ENCODE peak calls at places on chromosomes 7 and 10, in ten cellular contexts. M is AG08395; P is stimulated activated CD8-positive, alpha-beta memory T cell treated with anti-CD3 and anti-CD28 coated beads, Interleukin-7, amount 100 ng/mL, for 1 hour; Z is GM04504; C is activated T-cell treated with anti-CD3 and anti-CD28 coated beads for 24 hours; Y is stimulated activated CD4-positive, alpha-beta T cell treated with anti-CD3 and anti-CD28 coated beads, Interleukin-1b, Interleukin-23, amount 100 ng/mL, for 24 hours; U is NCI-H460; G is effector CD8-positive, alpha-beta T cell; S is GM12892; R is T-cell. O is an unnamed sample.

GRCh38 chr10:73092830-73093229 is 3.8 kb downstream of the P4HA1 start:
- DNase-seq in M (no peak), P (no peak), Z (no peak), C (no peak), Y (no peak), U (no peak), G (no peak), S (no peak), R (no peak), O (no peak)

GRCh38 chr10:123236122-123236521 is 81.9 kb downstream of the BUB3 start:
- DNase-seq in M (no peak), P (no peak), Z (no peak), C (no peak), Y (no peak), U (no peak), G (no peak), S (no peak), R (no peak), O (no peak)

GRCh38 chr10:119319161-119319919 is 112.0 kb downstream of the GRK5 start:
- DNase-seq in M (no peak), P (no peak), Z (no peak), C (no peak), Y (no peak), U (no peak), G (no peak), S (no peak), R (no peak), O (no peak)

GRCh38 chr10:73253226-73253557 is 748 bp upstream of the MRPS16 start:
- DNase-seq in M (no peak), P (no peak), Z (no peak), C (no peak), Y (no peak), U (no peak), G (no peak), S (peak), R (no peak), O (no peak)

GRCh38 chr10:82150123-82150900 is 275.3 kb downstream of the NRG3 start:
- DNase-seq in M (no peak), P (no peak), Z (no peak), C (no peak), Y (no peak), U (no peak), G (no peak), S (no peak), R (no peak), O (no peak)

GRCh38 chr10:20767028-20767427 is 130.1 kb downstream of the NEBL start:
- DNase-seq in M (peak), P (no peak), Z (peak), C (no peak), Y (no peak), U (no peak), G (no peak), S (no peak), R (no peak), O (no peak)

GRCh38 chr10:60312818-60313588 is 76.7 kb downstream of the ANK3 start:
- DNase-seq in M (peak), P (no peak), Z (peak), C (no peak), Y (no peak), U (no peak), G (no peak), S (no peak), R (no peak), O (no peak)

GRCh38 chr7:80900583-80901576 is 18.0 kb downstream of the SEMA3C start:
- DNase-seq in M (peak), P (no peak), Z (no peak), C (no peak), Y (no peak), U (no peak), G (no peak), S (no peak), R (no peak), O (no peak)

GRCh38 chr10:114504769-114505579 is 100.7 kb upstream of the AFAP1L2 start:
- DNase-seq in M (peak), P (no peak), Z (peak), C (no peak), Y (no peak), U (no peak), G (no peak), S (no peak), R (no peak), O (no peak)

GRCh38 chr7:56033671-56034432 is 17.4 kb downstream of the PSPH start:
- DNase-seq in M (peak), P (peak), Z (no peak), C (peak), Y (peak), U (no peak), G (peak), S (peak), R (peak), O (peak)

GRCh38 chr10:71150811-71151210 is 61.6 kb upstream of the UNC5B start:
- DNase-seq in M (no peak), P (no peak), Z (no peak), C (no peak), Y (no peak), U (no peak), G (no peak), S (no peak), R (no peak), O (no peak)

GRCh38 chr10:17123062-17123661 is 6.4 kb downstream of the CUBN start:
- DNase-seq in M (peak), P (no peak), Z (peak), C (no peak), Y (no peak), U (no peak), G (no peak), S (no peak), R (no peak), O (no peak)

GRCh38 chr10:51422311-51423120 is 276.9 kb downstream of the CSTF2T start:
- DNase-seq in M (peak), P (no peak), Z (peak), C (no peak), Y (no peak), U (peak), G (no peak), S (no peak), R (peak), O (no peak)

GRCh38 chr10:127532193-127532592 is 16.9 kb upstream of the NPS start:
- DNase-seq in M (no peak), P (no peak), Z (no peak), C (no peak), Y (no peak), U (no peak), G (no peak), S (no peak), R (no peak), O (no peak)

GRCh38 chr7:45082831-45083331 is 5.9 kb downstream of the NACAD start:
- DNase-seq in M (no peak), P (no peak), Z (no peak), C (no peak), Y (no peak), U (no peak), G (no peak), S (no peak), R (no peak), O (no peak)

GRCh38 chr10:129531195-129531968 is 64.3 kb downstream of the MGMT start:
- DNase-seq in M (peak), P (no peak), Z (no peak), C (no peak), Y (no peak), U (no peak), G (no peak), S (no peak), R (no peak), O (no peak)

GRCh38 chr10:62769574-62770242 is 34.8 kb upstream of the ADO start:
- DNase-seq in M (no peak), P (no peak), Z (no peak), C (no peak), Y (no peak), U (peak), G (no peak), S (no peak), R (no peak), O (no peak)

GRCh38 chr7:48938539-48938938 is 14.2 kb downstream of the CDC14C start:
- DNase-seq in M (peak), P (no peak), Z (no peak), C (no peak), Y (no peak), U (no peak), G (no peak), S (no peak), R (no peak), O (no peak)

GRCh38 chr10:55144001-55144400 is 343.0 kb upstream of the PCDH15 start:
- DNase-seq in M (no peak), P (no peak), Z (no peak), C (no peak), Y (no peak), U (no peak), G (no peak), S (no peak), R (no peak), O (no peak)

GRCh38 chr7:77665161-77665560 is 31.1 kb upstream of the RSBN1L start:
- DNase-seq in M (no peak), P (no peak), Z (no peak), C (no peak), Y (no peak), U (no peak), G (no peak), S (no peak), R (no peak), O (no peak)

GRCh38 chr7:96663871-96664445 is 45.7 kb downstream of the SEM1 start:
- DNase-seq in M (no peak), P (no peak), Z (no peak), C (no peak), Y (no peak), U (no peak), G (no peak), S (no peak), R (no peak), O (no peak)

GRCh38 chr7:964401-965231 is 10.1 kb upstream of the ADAP1 start:
- DNase-seq in M (peak), P (no peak), Z (peak), C (no peak), Y (no peak), U (no peak), G (no peak), S (no peak), R (no peak), O (no peak)

GRCh38 chr7:105806592-105807266 is 69.7 kb downstream of the ATXN7L1 start:
- DNase-seq in M (peak), P (peak), Z (no peak), C (peak), Y (peak), U (no peak), G (no peak), S (peak), R (peak), O (peak)

O was measured in activated naive CD8-positive, alpha-beta T cell treated with anti-CD3 and anti-CD28 coated beads, Interleukin-2, amount 10 ng/mL, durations not matched to agents 7 days and 5 days.